ENCODE peak calls at places on chromosome 4, in four cellular contexts. One of them, this sample, is unnamed.

GRCh38 chr4:155964016-155964891 is 10.6 kb upstream of the CTSO start:
- DNase-seq in tibial nerve: no peak
- DNase-seq in breast epithelium: no peak
- DNase-seq in HCT116: no peak
- DNase-seq in this sample: no peak

GRCh38 chr4:108821056-108821925 is 58.4 kb upstream of the ETNPPL start:
- DNase-seq in tibial nerve: no peak
- DNase-seq in breast epithelium: no peak
- DNase-seq in HCT116: no peak
- DNase-seq in this sample: no peak

GRCh38 chr4:151251922-151252321 is 25.0 kb upstream of the PRSS48 start:
- DNase-seq in tibial nerve: no peak
- DNase-seq in breast epithelium: no peak
- DNase-seq in HCT116: no peak
- DNase-seq in this sample: no peak

GRCh38 chr4:139188648-139189416 is 11.8 kb upstream of the ELF2 start:
- DNase-seq in tibial nerve: no peak
- DNase-seq in breast epithelium: no peak
- DNase-seq in HCT116: no peak
- DNase-seq in this sample: no peak

GRCh38 chr4:19047481-19047880 is 1025.9 kb upstream of the LCORL start:
- DNase-seq in tibial nerve: no peak
- DNase-seq in breast epithelium: no peak
- DNase-seq in HCT116: no peak
- DNase-seq in this sample: no peak

GRCh38 chr4:54727346-54727745 is 69.6 kb downstream of the KIT start:
- DNase-seq in tibial nerve: no peak
- DNase-seq in breast epithelium: no peak
- DNase-seq in HCT116: no peak
- DNase-seq in this sample: no peak

GRCh38 chr4:95077864-95078263 is 320.1 kb downstream of the BMPR1B start:
- DNase-seq in tibial nerve: no peak
- DNase-seq in breast epithelium: no peak
- DNase-seq in HCT116: no peak
- DNase-seq in this sample: no peak

GRCh38 chr4:165476214-165477098 is 97.6 kb downstream of the CPE start:
- DNase-seq in tibial nerve: no peak
- DNase-seq in breast epithelium: no peak
- DNase-seq in HCT116: peak; percentile 72
- DNase-seq in this sample: no peak

GRCh38 chr4:20895988-20896387 is 195.7 kb downstream of the PACRGL start:
- DNase-seq in tibial nerve: no peak
- DNase-seq in breast epithelium: no peak
- DNase-seq in HCT116: no peak
- DNase-seq in this sample: no peak

GRCh38 chr4:2489841-2490552 is 21.1 kb downstream of the RNF4 start:
- DNase-seq in tibial nerve: no peak
- DNase-seq in breast epithelium: no peak
- DNase-seq in HCT116: no peak
- DNase-seq in this sample: no peak

GRCh38 chr4:6339818-6340445 is 70.3 kb downstream of the WFS1 start:
- DNase-seq in tibial nerve: no peak
- DNase-seq in breast epithelium: no peak
- DNase-seq in HCT116: no peak
- DNase-seq in this sample: no peak

GRCh38 chr4:13054410-13054970 is 429.6 kb downstream of the RAB28 start:
- DNase-seq in tibial nerve: no peak
- DNase-seq in breast epithelium: no peak
- DNase-seq in HCT116: no peak
- DNase-seq in this sample: no peak

DNA sequence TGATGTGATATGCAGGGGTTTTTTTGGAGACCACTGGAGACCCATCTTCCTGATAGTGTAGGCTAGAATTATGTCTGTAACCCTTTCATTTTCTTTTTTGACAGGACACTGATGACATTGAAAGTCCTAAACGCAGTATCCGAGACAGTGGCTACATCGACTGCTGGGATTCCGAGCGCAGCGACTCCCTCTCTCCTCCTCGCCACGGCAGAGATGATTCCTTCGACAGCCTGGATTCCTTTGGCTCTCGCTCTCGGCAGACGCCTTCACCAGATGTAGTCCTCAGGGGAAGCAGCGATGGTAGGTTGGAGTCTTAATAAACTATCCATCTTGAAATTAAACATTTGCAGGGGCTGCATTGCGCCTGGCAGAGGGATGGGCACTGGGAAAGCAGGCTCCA is 75.4 kb downstream of the LIMCH1 start:
- DNase-seq in tibial nerve: no peak
- DNase-seq in breast epithelium: no peak
- DNase-seq in HCT116: no peak
- DNase-seq in this sample: no peak
- H3K4me3 ChIP-seq in tibial nerve: peak overlapping the region; percentile 26
- H3K4me3 ChIP-seq in breast epithelium: peak overlapping the region; percentile 34
- H3K4me3 ChIP-seq in HCT116: no peak overlapping the region
- H3K4me3 ChIP-seq in this sample: no peak overlapping the region

DNA sequence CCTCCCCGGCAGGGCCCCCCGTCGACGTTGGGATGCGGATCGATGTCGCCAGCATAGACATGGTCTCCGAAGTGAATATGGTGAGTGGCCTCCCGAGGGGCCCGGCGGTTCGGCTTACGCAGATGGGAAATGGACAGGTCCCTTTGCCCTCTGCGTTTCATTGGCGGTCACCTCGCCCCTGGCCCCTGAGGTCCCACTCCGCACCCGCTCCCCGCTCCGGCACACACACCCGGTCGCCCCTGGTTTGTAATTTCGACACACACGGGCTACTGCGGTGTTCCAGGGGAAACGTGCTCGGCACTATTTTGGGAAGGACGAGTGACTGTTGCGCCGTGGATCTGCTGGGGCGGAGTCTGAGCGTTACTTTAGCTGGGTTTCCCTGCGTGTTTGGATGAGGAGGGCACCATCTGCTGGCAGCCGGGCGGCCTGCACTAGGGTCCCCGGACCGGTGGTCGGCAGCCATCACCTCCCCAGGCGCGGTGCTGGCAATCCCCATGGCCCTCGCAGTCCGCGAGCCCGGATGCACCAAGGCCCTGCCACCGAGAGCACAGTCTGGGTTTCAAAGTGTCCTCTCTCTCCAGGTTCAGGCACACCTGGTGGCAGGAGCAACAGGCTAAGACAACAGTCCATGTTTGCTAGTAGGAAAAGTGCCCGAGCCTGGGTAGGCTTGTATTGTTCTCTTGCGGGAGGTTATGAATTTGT is 1.2 kb downstream of the GABRB1 start:
- DNase-seq in tibial nerve: no peak
- DNase-seq in breast epithelium: no peak
- DNase-seq in HCT116: no peak
- DNase-seq in this sample: no peak
- TF ChIP-seq CTCF in tibial nerve: peak; percentile 47
- TF ChIP-seq CTCF in breast epithelium: peak; percentile 33
- TF ChIP-seq CTCF in HCT116: no peak
- TF ChIP-seq CTCF in this sample: peak; percentile 52

GRCh38 chr4:15882675-15883086 is 55.9 kb downstream of the FGFBP1 start:
- DNase-seq in tibial nerve: no peak
- DNase-seq in breast epithelium: no peak
- DNase-seq in HCT116: peak; percentile 79
- DNase-seq in this sample: no peak

GRCh38 chr4:15875663-15876460 is 62.7 kb downstream of the FGFBP1 start:
- DNase-seq in tibial nerve: no peak
- DNase-seq in breast epithelium: no peak
- DNase-seq in HCT116: no peak
- DNase-seq in this sample: no peak

GRCh38 chr4:15873117-15873516 is 65.4 kb downstream of the FGFBP1 start:
- DNase-seq in tibial nerve: no peak
- DNase-seq in breast epithelium: no peak
- DNase-seq in HCT116: no peak
- DNase-seq in this sample: no peak

GRCh38 chr4:15874671-15875070 is 63.9 kb downstream of the FGFBP1 start:
- DNase-seq in tibial nerve: no peak
- DNase-seq in breast epithelium: no peak
- DNase-seq in HCT116: no peak
- DNase-seq in this sample: no peak

GRCh38 chr4:15878011-15878410 is 60.5 kb downstream of the FGFBP1 start:
- DNase-seq in tibial nerve: no peak
- DNase-seq in breast epithelium: no peak
- DNase-seq in HCT116: no peak
- DNase-seq in this sample: no peak
- TF ChIP-seq POLR2A in tibial nerve: no peak
- TF ChIP-seq POLR2A in breast epithelium: no peak
- TF ChIP-seq POLR2A in HCT116: no peak
- TF ChIP-seq POLR2A in this sample: no peak

GRCh38 chr4:78337621-78338020 is 213.9 kb upstream of the ANXA3 start:
- DNase-seq in tibial nerve: no peak
- DNase-seq in breast epithelium: no peak
- DNase-seq in HCT116: no peak
- DNase-seq in this sample: no peak
- H3K4me3 ChIP-seq in tibial nerve: no peak overlapping the region
- H3K4me3 ChIP-seq in breast epithelium: no peak overlapping the region
- H3K4me3 ChIP-seq in HCT116: no peak overlapping the region
- H3K4me3 ChIP-seq in this sample: no peak overlapping the region